ENCODE peak calls at places on chromosomes 5 and 9, in six cellular contexts. T is breast epithelium, C is GM12892, A is GM12891, Q is prostate gland, R is sigmoid colon. P is an unnamed sample.

GRCh38 chr9:88742483-88742882 is 207.5 kb downstream of the NXNL2 start:
- DNase-seq in T (no peak), C (no peak), A (no peak), R (no peak), Q (no peak), P (no peak)

GRCh38 chr5:77305921-77306320 is 95.4 kb downstream of the PDE8B start:
- DNase-seq in T (no peak), R (peak), Q (no peak), A (no peak), C (no peak), P (no peak)

GRCh38 chr9:87405677-87406544 is 91.8 kb upstream of the DAPK1 start:
- DNase-seq in T (no peak), R (peak), Q (no peak), A (no peak), C (no peak), P (no peak)

GRCh38 chr5:99285606-99286005 is 356.8 kb upstream of the CHD1 start:
- DNase-seq in T (no peak), A (no peak), Q (no peak), R (no peak), C (no peak), P (no peak)

GRCh38 chr9:83151627-83152137 is 88.7 kb upstream of the RASEF start:
- DNase-seq in R (no peak), Q (no peak), C (no peak), A (no peak), T (no peak), P (no peak)

GRCh38 chr5:118478852-118479251 is 509.5 kb downstream of the DTWD2 start:
- DNase-seq in R (no peak), C (no peak), Q (no peak), A (no peak), T (no peak), P (no peak)

GRCh38 chr5:161580621-161581020 is 34.1 kb upstream of the GABRB2 start:
- DNase-seq in R (no peak), A (no peak), Q (no peak), T (no peak), C (no peak), P (no peak)

GRCh38 chr5:76691470-76692273 is 24.3 kb upstream of the F2R start:
- DNase-seq in T (no peak), R (no peak), Q (no peak), A (no peak), C (no peak), P (no peak)

GRCh38 chr9:100277166-100277979 is 75.4 kb downstream of the TEX10 start:
- DNase-seq in R (no peak), C (no peak), T (no peak), A (no peak), Q (no peak), P (no peak)

GRCh38 chr5:64958757-64959391 is 190.1 kb downstream of the CWC27 start:
- DNase-seq in A (no peak), T (no peak), C (no peak), R (no peak), Q (no peak), P (no peak)

GRCh38 chr5:52063186-52063585 is 679.9 kb downstream of the ISL1 start:
- DNase-seq in A (no peak), R (no peak), C (no peak), T (no peak), Q (no peak), P (no peak)

GRCh38 chr5:82421119-82421518 is 143.0 kb upstream of the RPS23 start:
- DNase-seq in C (no peak), A (no peak), R (no peak), Q (no peak), T (no peak), P (no peak)

GRCh38 chr5:73625905-73626811 is at the start of gene ARHGEF28:
- DNase-seq in R (peak), T (peak), C (peak), Q (peak), A (peak), P (peak)

GRCh38 chr9:113244556-113244955 is 23.2 kb downstream of the SLC31A1 start:
- DNase-seq in T (no peak), R (no peak), C (no peak), A (no peak), Q (no peak), P (no peak)

GRCh38 chr5:140182803-140183367 is 7.9 kb downstream of the CYSTM1 start:
- DNase-seq in T (no peak), R (peak), A (no peak), Q (no peak), C (no peak), P (no peak)

GRCh38 chr5:34516686-34517085 is 139.4 kb upstream of the RAI14 start:
- DNase-seq in Q (no peak), T (no peak), C (no peak), R (no peak), A (no peak), P (no peak)

GRCh38 chr5:3931976-3932375 is 336.3 kb downstream of the IRX1 start:
- DNase-seq in Q (no peak), R (no peak), A (no peak), C (no peak), T (no peak), P (no peak)

GRCh38 chr5:624951-625230 is 12.8 kb downstream of the CEP72 start:
- DNase-seq in A (no peak), R (peak), C (no peak), T (no peak), Q (no peak), P (peak)

GRCh38 chr9:97629136-97629535 is 4.0 kb downstream of the TSTD2 start:
- DNase-seq in T (no peak), C (no peak), Q (no peak), A (no peak), R (no peak), P (no peak)

GRCh38 chr9:82466616-82467251 is 478.2 kb downstream of the SPATA31D1 start:
- DNase-seq in Q (no peak), T (no peak), R (no peak), C (no peak), A (no peak), P (no peak)

GRCh38 chr5:112878760-112879159 is 17.7 kb downstream of the SRP19 start:
- DNase-seq in A (no peak), C (no peak), Q (no peak), T (no peak), R (no peak), P (no peak)

GRCh38 chr5:180790020-180790419 is 12.6 kb downstream of the MGAT1 start:
- DNase-seq in R (peak), Q (no peak), C (no peak), T (no peak), A (no peak), P (peak)

GRCh38 chr5:137264573-137264972 is 234.6 kb downstream of the SPOCK1 start:
- DNase-seq in R (no peak), Q (no peak), T (no peak), C (no peak), A (no peak), P (no peak)

GRCh38 chr9:16026886-16027285 is 474.0 kb downstream of the CCDC171 start:
- DNase-seq in Q (no peak), R (no peak), C (no peak), A (no peak), T (no peak), P (no peak)

GRCh38 chr5:177325868-177326381 is 14.2 kb upstream of the MXD3 start:
- DNase-seq in Q (no peak), T (no peak), C (no peak), R (no peak), A (no peak), P (no peak)

GRCh38 chr9:88736136-88736637 is 201.2 kb downstream of the NXNL2 start:
- DNase-seq in A (no peak), C (no peak), R (no peak), Q (no peak), T (no peak), P (no peak)

GRCh38 chr5:119177226-119177625 is 106.3 kb downstream of the DMXL1 start:
- DNase-seq in R (no peak), A (no peak), Q (no peak), C (no peak), T (no peak), P (no peak)

GRCh38 chr5:133365326-133365725 is 247.0 kb downstream of the FSTL4 start:
- DNase-seq in T (no peak), R (no peak), A (no peak), C (no peak), Q (no peak), P (no peak)

GRCh38 chr5:76960004-76960625 is 7.3 kb downstream of the CRHBP start:
- DNase-seq in C (no peak), A (peak), T (no peak), Q (no peak), R (no peak), P (no peak)

GRCh38 chr5:163478126-163478981 is 17.9 kb downstream of the HMMR start:
- DNase-seq in T (no peak), R (no peak), Q (no peak), C (no peak), A (no peak), P (no peak)

GRCh38 chr9:33690156-33690908 is 105.0 kb upstream of the PRSS3 start:
- DNase-seq in Q (no peak), C (no peak), R (no peak), A (no peak), T (no peak), P (no peak)

GRCh38 chr5:111735829-111736228 is 21.2 kb downstream of the NREP start:
- DNase-seq in C (no peak), Q (no peak), A (no peak), T (no peak), R (peak), P (no peak)

GRCh38 chr5:111099058-111099778 is 7.1 kb downstream of the WDR36 start:
- DNase-seq in A (no peak), C (no peak), Q (no peak), R (no peak), T (no peak), P (no peak)

GRCh38 chr5:149072376-149072775 is 9.5 kb upstream of the SH3TC2 start:
- DNase-seq in C (no peak), Q (no peak), R (no peak), T (no peak), A (no peak), P (no peak)

GRCh38 chr5:58261605-58262004 is 198.3 kb downstream of the PLK2 start:
- DNase-seq in R (no peak), C (no peak), A (no peak), T (no peak), Q (no peak), P (no peak)

GRCh38 chr9:105663914-105664313 is 1.7 kb downstream of the TAL2 start:
- DNase-seq in T (no peak), A (no peak), C (no peak), Q (no peak), R (no peak), P (no peak)

GRCh38 chr5:165538065-165538464 is 2032.6 kb downstream of the MAT2B start:
- DNase-seq in T (no peak), A (no peak), R (no peak), Q (no peak), C (no peak), P (no peak)

GRCh38 chr5:123176224-123176937 is 87.3 kb downstream of the PRDM6 start:
- DNase-seq in T (no peak), A (no peak), R (no peak), C (no peak), Q (no peak), P (no peak)
- TF ChIP-seq POLR2AphosphoS5 in T (no peak), A (no peak), R (no peak), C (no peak), Q (no peak), P (no peak)

GRCh38 chr5:19855929-19856328 is 132.1 kb downstream of the CDH18 start:
- DNase-seq in R (no peak), Q (no peak), T (no peak), C (no peak), A (no peak), P (no peak)

GRCh38 chr5:19859020-19859419 is 129.0 kb downstream of the CDH18 start:
- DNase-seq in A (no peak), Q (no peak), T (no peak), C (no peak), R (no peak), P (no peak)

GRCh38 chr5:19855453-19855852 is 132.5 kb downstream of the CDH18 start:
- DNase-seq in T (no peak), C (no peak), R (no peak), A (no peak), Q (no peak), P (no peak)

GRCh38 chr5:19855031-19855430 is 133.0 kb downstream of the CDH18 start:
- DNase-seq in Q (no peak), R (no peak), A (no peak), C (no peak), T (no peak), P (no peak)

GRCh38 chr5:19853616-19854240 is 134.3 kb downstream of the CDH18 start:
- DNase-seq in Q (no peak), R (no peak), T (no peak), C (no peak), A (no peak), P (no peak)
- TF ChIP-seq POLR2A in Q (no peak), R (no peak), T (no peak), C (no peak), A (no peak), P (no peak)

GRCh38 chr9:38392235-38393127 is at the start of gene ALDH1B1:
- DNase-seq in A (peak), C (peak), T (peak), Q (peak), R (peak), P (peak)
- TF ChIP-seq POLR2AphosphoS5 in A (no peak), C (peak), T (no peak), Q (peak), R (peak), P (peak)

DNA sequence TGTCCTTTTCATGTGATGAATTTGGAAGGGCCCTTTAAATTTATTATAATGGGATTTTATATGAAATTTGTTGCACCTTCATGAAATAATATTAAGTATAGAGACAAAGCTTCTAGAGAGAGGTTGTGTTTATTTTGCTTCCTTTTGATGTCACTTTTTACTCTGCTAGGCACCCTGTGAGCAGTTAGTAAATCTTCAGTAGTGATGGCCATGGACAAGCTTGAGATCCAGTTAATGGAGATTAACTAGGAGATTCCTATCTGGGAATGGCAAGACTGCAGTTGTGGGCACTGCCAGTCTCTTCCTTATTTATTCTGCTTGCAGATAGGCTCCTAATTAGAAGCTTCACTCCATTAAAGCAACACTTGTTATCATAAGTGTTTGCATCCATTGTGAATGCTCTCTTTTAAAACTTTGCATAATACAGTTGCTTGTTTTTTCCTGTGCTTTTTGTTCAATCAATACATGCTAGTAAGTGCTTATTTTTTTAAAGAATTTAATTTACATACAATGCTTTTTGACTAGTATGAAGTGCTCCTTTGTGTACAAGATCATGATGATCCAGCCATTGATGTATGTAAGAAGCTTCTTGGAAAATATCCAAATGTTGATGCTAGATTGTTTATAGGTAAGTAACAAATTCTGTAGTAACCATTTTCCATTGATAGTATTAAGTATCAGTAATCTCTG is 25.9 kb downstream of the UGCG start:
- DNase-seq in Q (no peak), A (no peak), C (no peak), R (no peak), T (no peak), P (no peak)
- TF ChIP-seq POLR2A in Q (no peak), A (no peak), C (no peak), R (no peak), T (no peak), P (no peak)

DNA sequence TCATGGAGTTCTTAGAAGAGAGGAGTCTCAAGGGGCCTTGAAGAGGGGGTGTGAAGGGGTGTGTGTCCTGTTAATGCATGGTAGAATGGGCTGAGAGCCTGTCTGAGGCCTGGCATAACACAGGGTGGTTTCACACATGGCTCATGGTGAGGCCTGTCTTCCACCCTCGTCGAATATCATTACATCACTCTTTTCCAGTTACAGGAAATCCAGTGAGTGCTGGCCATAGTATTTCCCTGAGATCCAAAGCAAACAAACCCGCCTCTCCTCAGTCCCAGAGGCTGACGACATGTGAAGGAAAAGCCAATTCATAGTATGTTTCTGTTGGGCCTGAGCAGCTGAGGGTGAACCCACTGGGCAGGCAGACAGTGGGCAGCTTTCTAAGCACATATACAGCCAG is 159.4 kb upstream of the NR3C1 start:
- DNase-seq in A (no peak), C (no peak), Q (peak), T (no peak), R (no peak), P (no peak)
- TF ChIP-seq POLR2AphosphoS5 in A (no peak), C (no peak), Q (no peak), T (no peak), R (no peak), P (no peak)

DNA sequence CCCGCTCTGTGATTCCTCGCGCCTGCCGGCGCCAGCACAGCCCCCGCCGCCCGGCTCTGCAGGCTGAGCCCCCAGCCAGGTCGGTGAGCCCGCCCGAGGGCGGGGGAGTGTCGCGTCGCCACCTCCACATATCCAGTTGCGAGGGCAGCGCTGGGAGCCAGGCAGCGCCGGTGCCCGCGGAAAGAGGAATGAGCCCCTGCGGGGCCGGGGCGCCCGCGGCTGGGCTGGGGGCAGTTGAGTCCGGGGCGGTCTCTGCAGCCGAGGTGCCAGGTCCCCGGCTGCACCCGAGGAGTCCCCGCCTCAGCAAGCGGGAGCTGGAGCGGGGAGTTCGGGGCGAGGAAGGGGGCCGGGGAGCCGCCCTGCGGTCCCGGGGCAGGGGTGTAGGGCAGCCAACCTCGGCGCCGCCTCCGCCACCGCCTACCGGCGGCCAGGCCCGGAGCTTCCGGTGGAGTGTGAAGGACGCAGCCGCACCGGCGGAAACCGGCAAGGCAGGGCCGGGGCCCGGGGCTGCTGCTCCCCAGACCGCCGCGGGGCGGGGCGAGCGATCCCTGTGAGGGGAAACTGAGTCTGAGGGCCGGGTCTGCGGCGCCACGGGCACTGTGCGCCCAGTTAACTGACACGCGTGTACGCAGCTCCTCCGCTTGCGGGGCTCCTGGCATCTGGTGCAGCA is 2.3 kb upstream of the TRAF1 start:
- DNase-seq in R (peak), A (peak), T (peak), Q (peak), C (peak), P (peak)
- TF ChIP-seq POLR2A in R (no peak), A (peak), T (no peak), Q (peak), C (peak), P (no peak)

DNA sequence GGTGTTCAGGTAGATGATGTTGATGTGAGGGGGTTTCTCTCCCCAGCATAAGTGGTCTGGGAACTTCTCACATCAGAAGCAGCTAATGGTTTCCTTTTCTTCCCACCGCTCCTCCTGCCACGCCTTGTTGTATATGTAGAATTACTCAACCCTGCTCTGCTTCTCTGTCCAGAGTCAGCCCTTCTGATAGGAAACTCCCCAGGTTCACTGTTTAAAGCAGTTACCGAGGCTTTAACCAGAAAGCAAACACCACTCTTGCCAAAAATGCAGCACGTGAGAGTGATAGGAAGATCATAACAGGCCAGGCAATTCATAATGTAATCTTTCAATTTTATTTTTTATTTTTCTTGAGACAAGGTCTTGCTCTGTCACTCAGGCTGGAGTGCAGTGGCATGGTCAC is 10.5 kb upstream of the TMEM252 start:
- DNase-seq in C (no peak), R (no peak), A (no peak), T (no peak), Q (no peak), P (no peak)
- TF ChIP-seq POLR2AphosphoS5 in C (no peak), R (no peak), A (no peak), T (no peak), Q (no peak), P (no peak)

DNA sequence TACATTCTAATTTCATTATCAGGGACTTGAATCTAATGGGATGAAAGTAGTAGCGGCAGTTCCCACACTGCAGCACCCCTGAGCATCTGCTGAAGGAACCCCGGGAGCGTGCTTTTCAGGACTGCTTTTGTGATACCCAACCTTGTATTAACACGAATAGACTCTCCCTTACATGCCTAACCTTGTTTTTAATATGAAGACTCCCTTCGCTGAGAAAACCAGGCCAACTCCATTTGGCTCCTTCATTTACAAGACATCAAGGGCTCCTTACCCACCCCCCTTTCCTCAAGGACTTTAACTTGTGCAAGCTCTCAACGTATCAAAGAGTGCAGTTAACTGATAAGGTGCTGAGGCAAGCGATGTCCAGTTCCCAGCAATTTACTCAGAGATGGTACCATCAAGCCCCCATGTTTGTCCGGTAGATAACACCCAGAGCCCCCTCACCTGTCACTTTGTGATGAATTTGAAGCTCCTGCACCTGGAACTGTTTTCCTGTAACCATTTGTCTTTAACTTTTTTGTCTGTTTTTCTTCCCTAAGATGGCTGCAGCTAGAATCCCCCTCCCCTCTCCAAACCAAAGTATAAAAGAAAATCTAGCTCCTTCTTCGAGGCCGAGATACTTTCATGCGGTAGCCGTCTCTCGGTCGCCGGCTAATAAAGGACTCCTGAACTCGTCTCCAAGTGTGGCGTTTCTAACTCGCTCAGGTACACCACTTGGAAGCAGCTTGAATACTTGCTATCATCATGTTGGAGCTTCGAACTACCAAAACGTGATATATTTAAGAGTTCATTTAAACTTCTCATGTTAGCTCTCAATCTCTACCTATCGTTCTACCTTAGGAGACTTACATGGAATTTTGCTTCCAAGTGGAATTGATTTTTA is 10.7 kb downstream of the HNRNPH1 start:
- DNase-seq in C (no peak), Q (no peak), R (peak), T (no peak), A (no peak), P (peak)
- TF ChIP-seq POLR2A in C (peak), Q (no peak), R (no peak), T (no peak), A (peak), P (no peak)

P was measured in spleen.